ENCODE peak calls at places on chromosomes 5 and 9, in eight cellular contexts. Z is activated CD8-positive, alpha-beta memory T cell treated with anti-CD3 and anti-CD28 coated beads for 4 hours; T is KG1; O is hippocampal formation; M is Right ventricle myocardium inferior; Y is stimulated activated CD8-positive, alpha-beta memory T cell treated with anti-CD3 and anti-CD28 coated beads, Interleukin-2, amount 100 ng/mL, for 1 hour; P is fibroblast of the conjunctiva; E is H54. Q is an unnamed sample.

GRCh38 chr9:128809036-128809599 is 9.2 kb upstream of the ENDOG start:
- DNase-seq in P (no peak), E (no peak), O (no peak), Y (no peak), M (peak; percentile 46), Z (no peak), T (no peak), Q (no peak)

GRCh38 chr9:69715825-69716224 is 43.7 kb upstream of the APBA1 start:
- DNase-seq in P (no peak), T (no peak), E (no peak), O (no peak), Z (no peak), Y (no peak), M (no peak), Q (no peak)

GRCh38 chr9:82148849-82149544 is 160.4 kb downstream of the SPATA31D1 start:
- DNase-seq in O (no peak), M (no peak), T (no peak), P (peak; percentile 79), E (no peak), Z (no peak), Y (no peak), Q (no peak)

GRCh38 chr5:81969226-81969625 is 2.6 kb upstream of the ATG10 start:
- DNase-seq in Y (no peak), M (no peak), T (no peak), E (no peak), O (no peak), P (no peak), Z (no peak), Q (no peak)

GRCh38 chr5:89064054-89064453 is 181.1 kb upstream of the MEF2C start:
- DNase-seq in P (no peak), Z (no peak), T (no peak), Y (no peak), O (no peak), M (no peak), E (no peak), Q (no peak)

GRCh38 chr5:122183098-122183794 is 53.9 kb downstream of the ZNF474 start:
- DNase-seq in P (peak; percentile 67), O (peak; percentile 29), Z (no peak), M (peak; percentile 78), E (peak; percentile 19), T (no peak), Y (no peak), Q (no peak)

GRCh38 chr5:161498531-161498930 is 48.0 kb downstream of the GABRB2 start:
- DNase-seq in M (no peak), Z (no peak), O (no peak), T (no peak), E (no peak), P (no peak), Y (no peak), Q (no peak)

GRCh38 chr5:139149477-139150199 is 48.5 kb downstream of the SIL1 start:
- DNase-seq in Y (no peak), E (no peak), O (no peak), Z (no peak), P (no peak), T (no peak), M (no peak), Q (peak; percentile 86)

GRCh38 chr5:33509036-33509435 is 68.3 kb downstream of the TARS1 start:
- DNase-seq in M (no peak), Y (no peak), Z (no peak), O (no peak), E (no peak), P (no peak), T (no peak), Q (no peak)

GRCh38 chr9:88537743-88538055 is 2.7 kb downstream of the NXNL2 start:
- DNase-seq in T (no peak), Y (no peak), Z (no peak), P (peak; percentile 60), E (peak; percentile 94), O (peak; percentile 54), M (peak; percentile 70), Q (peak; percentile 14)

GRCh38 chr9:112121633-112122032 is 53.5 kb downstream of the SUSD1 start:
- DNase-seq in O (no peak), M (no peak), Y (no peak), P (no peak), Z (no peak), T (no peak), E (no peak), Q (no peak)

GRCh38 chr9:127803507-127804352 is 1.0 kb downstream of the FPGS start:
- DNase-seq in T (no peak), Z (no peak), P (no peak), E (peak; percentile 99), O (no peak), Y (no peak), M (no peak), Q (peak; percentile 8)

GRCh38 chr9:127104465-127105311 is 17.7 kb downstream of the ANGPTL2 start:
- DNase-seq in P (no peak), O (no peak), Z (no peak), T (no peak), Y (no peak), M (no peak), E (no peak), Q (no peak)

GRCh38 chr5:38104497-38105230 is 153.7 kb upstream of the EGFLAM start:
- DNase-seq in T (peak; percentile 16), O (no peak), P (no peak), Y (no peak), Z (no peak), M (no peak), E (no peak), Q (no peak)

GRCh38 chr9:129154866-129155477 is 23.1 kb downstream of the IER5L start:
- DNase-seq in E (no peak), O (no peak), Y (no peak), Z (no peak), P (no peak), M (no peak), T (no peak), Q (no peak)

GRCh38 chr5:39775458-39776365 is 350.9 kb upstream of the DAB2 start:
- DNase-seq in Y (no peak), E (peak; percentile 27), Z (no peak), O (no peak), P (peak; percentile 60), M (no peak), T (no peak), Q (no peak)

GRCh38 chr5:176780071-176780850 is 30.1 kb upstream of the UNC5A start:
- DNase-seq in M (no peak), Y (no peak), O (no peak), P (no peak), T (no peak), Z (no peak), E (no peak), Q (no peak)

GRCh38 chr5:27568811-27569210 is 530.4 kb upstream of the CDH9 start:
- DNase-seq in Y (no peak), P (no peak), M (no peak), Z (no peak), E (no peak), T (no peak), O (no peak), Q (no peak)